ENCODE peak calls at places on chromosomes 7 and 10, in ten cellular contexts. G is uterus, H is iPS-NIHi11, T is activated T-cell treated with anti-CD3 and anti-CD28 coated beads for 24 hours, U is skeletal muscle cell, Y is lower leg skin, B is left ventricle myocardium inferior, C is EH, K is hepatic stellate cell, X is choroid plexus epithelial cell. D is an unnamed sample.
A peak's percentile ranks its signal among the peaks of the same experiment; 100 is the strongest.

GRCh38 chr10:88687853-88688467 is 18.1 kb upstream of the LIPK start:
- DNase-seq in B (no peak), C (peak; percentile 40), G (no peak), U (no peak), H (peak; percentile 62), Y (no peak), T (no peak), X (peak; percentile 61), K (peak; percentile 4), D (no peak)

GRCh38 chr7:140639366-140640053 is 1.1 kb downstream of the DENND2A start:
- DNase-seq in T (no peak), U (no peak), B (no peak), H (no peak), Y (no peak), G (peak; percentile 62), C (peak; percentile 76), K (no peak), X (peak; percentile 85), D (peak; percentile 41)

GRCh38 chr7:71521506-71521905 is 389.6 kb downstream of the GALNT17 start:
- DNase-seq in T (no peak), C (no peak), K (no peak), B (no peak), H (no peak), G (peak; percentile 22), X (peak; percentile 4), U (peak; percentile 58), Y (peak; percentile 86), D (peak; percentile 44)

GRCh38 chr10:112797221-112797620 is 152.8 kb upstream of the TCF7L2 start:
- DNase-seq in H (peak; percentile 50), K (no peak), C (no peak), B (no peak), G (no peak), T (no peak), Y (no peak), U (no peak), X (no peak), D (no peak)

GRCh38 chr7:100162874-100163533 is 4.5 kb upstream of the TRAPPC14 start:
- DNase-seq in X (no peak), G (no peak), K (no peak), Y (no peak), T (no peak), H (no peak), B (no peak), U (no peak), C (peak; percentile 21), D (no peak)

GRCh38 chr10:3426190-3426845 is 253.7 kb upstream of the PITRM1 start:
- DNase-seq in Y (no peak), G (no peak), C (peak; percentile 94), U (no peak), H (no peak), K (peak; percentile 59), B (no peak), X (peak; percentile 95), T (no peak), D (no peak)

GRCh38 chr10:12543589-12543988 is 194.2 kb downstream of the CAMK1D start:
- DNase-seq in G (no peak), X (no peak), U (no peak), Y (peak; percentile 8), T (no peak), B (no peak), C (no peak), K (no peak), H (peak; percentile 33), D (no peak)

GRCh38 chr10:78623577-78624215 is 445.1 kb upstream of the ZMIZ1 start:
- DNase-seq in T (no peak), B (no peak), Y (no peak), C (peak; percentile 81), X (peak; percentile 53), U (peak; percentile 11), K (peak; percentile 52), G (no peak), H (no peak), D (no peak)

GRCh38 chr10:119197921-119198320 is 9.4 kb upstream of the GRK5 start:
- DNase-seq in U (no peak), K (no peak), T (no peak), X (peak; percentile 47), G (no peak), H (no peak), B (no peak), C (peak; percentile 91), Y (no peak), D (no peak)